ENCODE peak calls at places on chromosomes 6 and 20, in six cellular contexts. O is H9, D is IMR-90, P is mesenchymal stem cell, G is neuronal stem cell, E is H1. V is an unnamed sample.

GRCh38 chr20:33578510-33578909 is 83.6 kb upstream of the C20orf144 start:
- DNase-seq in G (no peak), E (no peak), O (no peak), D (peak), P (no peak), V (no peak)

GRCh38 chr6:27114792-27115191 is 132.7 kb upstream of the PRSS16 start:
- DNase-seq in O (no peak), P (no peak), D (no peak), G (no peak), E (no peak), V (no peak)

GRCh38 chr6:155325700-155326516 is 11.6 kb upstream of the TFB1M start:
- DNase-seq in O (no peak), D (no peak), E (no peak), G (no peak), P (no peak), V (no peak)

GRCh38 chr6:113879186-113880096 is 22.3 kb downstream of the MARCKS start:
- DNase-seq in E (no peak), O (peak), G (peak), P (peak), D (peak), V (peak)

GRCh38 chr6:22966711-22967110 is 397.3 kb downstream of the HDGFL1 start:
- DNase-seq in D (no peak), O (no peak), G (no peak), E (no peak), P (no peak), V (no peak)

GRCh38 chr6:27672113-27672799 is 199.4 kb upstream of the ZNF184 start:
- DNase-seq in G (peak), E (peak), D (peak), O (peak), P (peak), V (no peak)

GRCh38 chr6:121437861-121438651 is 2.6 kb downstream of the GJA1 start:
- DNase-seq in G (no peak), O (peak), D (peak), P (peak), E (no peak), V (peak)

GRCh38 chr6:71298459-71298858 is 9.8 kb downstream of the OGFRL1 start:
- DNase-seq in G (no peak), P (no peak), E (no peak), D (no peak), O (no peak), V (no peak)

GRCh38 chr20:13382786-13383185 is 161.7 kb downstream of the ISM1 start:
- DNase-seq in E (no peak), P (no peak), O (no peak), D (no peak), G (no peak), V (no peak)

GRCh38 chr6:56314683-56315523 is 67.5 kb upstream of the COL21A1 start:
- DNase-seq in P (peak), G (peak), O (peak), E (peak), D (peak), V (peak)

GRCh38 chr6:83008631-83009030 is 57.0 kb downstream of the UBE3D start:
- DNase-seq in E (no peak), G (no peak), P (no peak), O (no peak), D (no peak), V (no peak)

GRCh38 chr6:162621246-162621645 is 106.3 kb downstream of the PRKN start:
- DNase-seq in E (no peak), O (no peak), D (no peak), G (no peak), P (peak), V (peak)

GRCh38 chr6:14758421-14759043 is 487.3 kb upstream of the JARID2 start:
- DNase-seq in G (no peak), E (no peak), D (peak), P (no peak), O (no peak), V (peak)

GRCh38 chr6:165571068-165571682 is 91.9 kb downstream of the PDE10A start:
- DNase-seq in E (no peak), D (peak), G (no peak), P (peak), O (no peak), V (peak)

GRCh38 chr20:38645980-38646858 is 44.6 kb downstream of the ARHGAP40 start:
- DNase-seq in P (peak), D (peak), G (peak), O (peak), E (peak), V (peak)

GRCh38 chr6:144349690-144350132 is 64.6 kb downstream of the UTRN start:
- DNase-seq in D (peak), O (no peak), G (no peak), E (no peak), P (no peak), V (no peak)

GRCh38 chr6:48615041-48615440 is 504.0 kb upstream of the PTCHD4 start:
- DNase-seq in D (peak), E (no peak), G (no peak), O (no peak), P (no peak), V (peak)

GRCh38 chr6:1993049-1993448 is 252.4 kb downstream of the GMDS start:
- DNase-seq in E (no peak), G (no peak), D (peak), O (no peak), P (no peak), V (no peak)

GRCh38 chr6:55023231-55023630 is 151.1 kb upstream of the HCRTR2 start:
- DNase-seq in O (no peak), P (no peak), G (no peak), D (no peak), E (no peak), V (no peak)

GRCh38 chr20:58808296-58809046 is 42.2 kb downstream of the GNAS-AS1 start:
- DNase-seq in P (no peak), D (peak), G (no peak), O (no peak), E (no peak), V (no peak)

GRCh38 chr6:160382946-160383345 is 34.8 kb downstream of the SLC22A3 start:
- DNase-seq in G (no peak), O (no peak), D (no peak), E (no peak), P (no peak), V (no peak)

GRCh38 chr6:156269751-156270369 is 507.3 kb upstream of the ARID1B start:
- DNase-seq in P (no peak), D (no peak), G (no peak), E (no peak), O (no peak), V (no peak)

GRCh38 chr6:3162565-3163247 is 5.4 kb upstream of the TUBB2A start:
- DNase-seq in G (peak), O (peak), D (peak), E (peak), P (peak), V (peak)

GRCh38 chr6:43771210-43771857 is 1.3 kb downstream of the VEGFA start:
- DNase-seq in O (no peak), E (peak), G (peak), P (peak), D (peak), V (peak)

GRCh38 chr6:89887452-89888137 is 6.7 kb upstream of the GJA10 start:
- DNase-seq in O (peak), G (no peak), P (no peak), E (peak), D (no peak), V (no peak)

GRCh38 chr6:126820617-126821016 is 297.9 kb upstream of the RSPO3 start:
- DNase-seq in E (no peak), G (no peak), O (no peak), P (no peak), D (no peak), V (no peak)

GRCh38 chr6:4023240-4023639 is 55.7 kb downstream of the FAM217A start:
- DNase-seq in O (no peak), G (no peak), E (no peak), P (peak), D (no peak), V (no peak)

GRCh38 chr6:27468334-27468733 is 4.6 kb downstream of the ZNF184 start:
- DNase-seq in G (no peak), E (no peak), D (peak), P (peak), O (no peak), V (no peak)

GRCh38 chr6:16836186-16836981 is 75.1 kb upstream of the ATXN1 start:
- DNase-seq in O (no peak), D (peak), P (peak), G (peak), E (no peak), V (no peak)

GRCh38 chr6:89483111-89483720 is 50.3 kb downstream of the ANKRD6 start:
- DNase-seq in D (no peak), O (peak), E (peak), P (peak), G (no peak), V (peak)

GRCh38 chr20:62891111-62891510 is 29.5 kb upstream of the TCFL5 start:
- DNase-seq in E (no peak), D (peak), O (no peak), P (peak), G (no peak), V (no peak)

GRCh38 chr20:38520261-38520660 is 47.6 kb downstream of the RALGAPB start:
- DNase-seq in P (no peak), D (no peak), E (no peak), G (no peak), O (no peak), V (no peak)

GRCh38 chr6:25485820-25486559 is 166.0 kb upstream of the SCGN start:
- DNase-seq in G (no peak), P (no peak), E (no peak), O (no peak), D (no peak), V (no peak)

GRCh38 chr6:1164600-1164999 is 147.3 kb upstream of the FOXQ1 start:
- DNase-seq in D (no peak), O (no peak), G (no peak), P (no peak), E (no peak), V (no peak)

GRCh38 chr6:31597006-31597405 is 4.2 kb upstream of the NCR3 start:
- DNase-seq in E (no peak), O (no peak), G (no peak), P (peak), D (peak), V (no peak)

GRCh38 chr20:63180541-63181185 is 35.3 kb downstream of the YTHDF1 start:
- DNase-seq in P (no peak), E (no peak), G (no peak), D (no peak), O (no peak), V (no peak)

GRCh38 chr6:13422601-13423247 is 64.7 kb downstream of the GFOD1 start:
- DNase-seq in P (peak), G (peak), O (peak), E (no peak), D (peak), V (no peak)

GRCh38 chr6:28336284-28337024 is 506 bp upstream of the ZSCAN31 start:
- DNase-seq in G (no peak), E (no peak), O (no peak), P (peak), D (peak), V (no peak)

DNA sequence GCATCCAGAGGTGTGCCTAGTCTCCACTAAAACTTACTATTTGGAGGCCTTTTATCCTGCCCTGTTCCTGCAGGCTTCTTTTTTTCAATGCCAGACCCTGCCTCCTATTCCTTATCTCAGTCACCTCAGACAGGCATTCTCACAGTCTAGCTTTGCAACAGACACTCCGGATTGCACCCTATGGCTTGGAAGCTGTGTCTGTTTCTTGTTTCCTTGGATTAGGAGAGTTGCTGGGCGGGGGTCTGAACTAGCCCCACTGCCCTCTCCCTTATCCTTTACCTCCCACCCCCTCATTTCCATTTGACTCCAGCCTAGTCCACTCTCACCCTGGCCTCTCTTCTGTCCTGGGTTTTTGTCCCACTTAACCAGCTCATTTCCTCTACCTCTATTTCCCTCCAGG is 228.1 kb upstream of the CITED2 start:
- DNase-seq in D (no peak), E (no peak), O (no peak), G (no peak), P (no peak), V (no peak)
- H2AFZ ChIP-seq in D (no peak), E (no peak), O (no peak), G (peak), P (no peak), V (no peak)

GRCh38 chr20:11380283-11380682 is 537.4 kb upstream of the BTBD3 start:
- DNase-seq in O (no peak), P (no peak), G (no peak), E (no peak), D (no peak), V (no peak)

GRCh38 chr20:11378252-11378651 is 539.4 kb upstream of the BTBD3 start:
- DNase-seq in E (no peak), P (no peak), D (no peak), O (peak), G (no peak), V (no peak)

GRCh38 chr20:11376998-11377397 is 540.7 kb upstream of the BTBD3 start:
- DNase-seq in P (no peak), G (no peak), E (no peak), O (no peak), D (peak), V (no peak)

GRCh38 chr20:11377761-11378160 is 539.9 kb upstream of the BTBD3 start:
- DNase-seq in D (no peak), G (no peak), E (no peak), P (no peak), O (no peak), V (no peak)

GRCh38 chr20:11379257-11380011 is 538.3 kb upstream of the BTBD3 start:
- DNase-seq in G (peak), D (no peak), E (peak), O (peak), P (peak), V (peak)
- H2BK5ac ChIP-seq in G (peak), D (no peak), E (peak), O (no peak), P (no peak), V (peak)

GRCh38 chr6:10557886-10558285 is 36.7 kb downstream of the GCNT2 start:
- DNase-seq in D (no peak), G (no peak), P (no peak), E (no peak), O (no peak), V (no peak)

GRCh38 chr6:10554826-10555225 is 33.7 kb downstream of the GCNT2 start:
- DNase-seq in G (no peak), E (no peak), D (no peak), O (no peak), P (no peak), V (no peak)

GRCh38 chr6:10555625-10556309 is 34.6 kb downstream of the GCNT2 start:
- DNase-seq in D (peak), E (peak), P (peak), O (peak), G (peak), V (no peak)

GRCh38 chr6:10558575-10558974 is 37.4 kb downstream of the GCNT2 start:
- DNase-seq in G (no peak), D (no peak), E (no peak), P (no peak), O (peak), V (no peak)

GRCh38 chr6:10556496-10557391 is 35.6 kb downstream of the GCNT2 start:
- DNase-seq in E (no peak), P (peak), D (no peak), O (no peak), G (no peak), V (no peak)
- H2AFZ ChIP-seq in E (no peak), P (no peak), D (no peak), O (no peak), G (peak), V (no peak)

DNA sequence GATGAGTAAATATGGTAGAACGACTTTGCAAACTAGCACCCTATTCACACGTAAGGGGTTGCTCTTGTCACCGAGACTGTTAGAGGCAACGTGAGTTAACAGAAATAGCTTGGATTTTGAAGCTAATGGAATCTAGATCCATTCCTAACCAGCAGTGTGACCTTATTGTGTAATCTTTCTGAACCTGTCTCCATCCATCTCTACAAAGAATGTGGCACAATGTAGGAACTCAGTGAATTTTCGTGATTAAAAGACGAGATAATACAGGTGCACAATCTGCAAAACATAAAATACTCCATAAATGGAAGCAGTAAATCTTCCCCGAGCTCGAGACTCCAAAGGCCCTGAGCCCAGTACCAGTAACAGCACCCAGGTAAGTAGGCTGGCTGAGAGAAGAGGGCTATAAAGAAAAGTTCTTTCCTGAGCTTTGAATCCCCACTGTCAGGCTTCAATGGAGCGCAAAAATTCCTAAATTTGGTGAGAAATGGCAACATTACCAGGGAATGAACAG is 801 bp upstream of the KIFC1 start:
- DNase-seq in P (no peak), O (no peak), G (no peak), D (no peak), E (no peak), V (peak)
- H2BK5ac ChIP-seq in P (no peak), O (peak), G (no peak), D (peak), E (peak), V (no peak)

DNA sequence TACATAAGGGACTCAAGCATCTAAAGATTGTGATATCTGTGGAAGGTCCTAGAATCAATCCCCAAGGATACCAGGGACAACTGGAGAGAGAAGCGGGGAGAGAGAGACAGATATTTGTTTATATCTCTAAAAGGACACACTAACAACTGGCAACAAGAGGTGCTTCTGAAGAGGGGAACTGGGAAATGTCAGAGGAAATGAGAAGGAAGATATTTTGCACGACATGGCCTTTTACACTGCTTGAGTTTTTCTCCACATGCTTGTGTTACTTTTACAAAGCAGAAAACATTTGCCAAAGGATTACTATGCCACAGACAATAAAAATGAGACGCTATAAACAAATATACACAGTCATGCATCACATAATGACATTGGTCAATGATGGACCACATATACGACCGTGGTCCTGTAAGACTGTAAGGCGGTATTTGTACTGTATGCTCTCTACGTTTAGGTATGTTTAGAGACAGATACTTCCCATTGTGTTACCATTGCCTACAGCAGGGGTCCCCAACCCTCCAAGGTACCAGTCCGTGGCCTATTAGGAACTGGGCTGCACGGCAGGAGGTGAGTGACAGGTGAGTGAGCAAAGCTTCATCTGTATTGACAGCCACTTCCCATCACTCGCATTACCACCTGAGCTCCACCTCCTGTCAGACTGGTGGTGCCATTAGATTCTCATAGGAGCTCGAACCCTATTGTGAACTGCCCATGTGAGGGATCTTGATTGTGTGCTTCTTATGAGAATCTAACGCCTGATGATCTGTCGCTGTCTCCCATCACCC is 64.6 kb upstream of the PTPN1 start:
- DNase-seq in O (no peak), G (no peak), P (peak), D (no peak), E (no peak), V (no peak)
- H2AFZ ChIP-seq in O (no peak), G (no peak), P (no peak), D (no peak), E (no peak), V (no peak)

V was measured in trophoblast cell.